ENCODE peak calls at places on chromosomes 1 and 21, in seven cellular contexts. C, G, D, H, X, J and R are unnamed samples.

GRCh38 chr1:23384312-23385058 is 14.8 kb upstream of the ZNF436 start:
- ATAC-seq in X (no peak), C (peak; percentile 58), G (peak; percentile 59), D (no peak), J (no peak), H (peak; percentile 25), R (no peak)

GRCh38 chr1:20484526-20485462 is 1.2 kb downstream of the CAMK2N1 start:
- ATAC-seq in G (no peak), C (no peak), H (no peak), X (no peak), J (peak; percentile 41), D (peak; percentile 4), R (no peak)

GRCh38 chr1:171922999-171923398 is 81.7 kb downstream of the DNM3 start:
- ATAC-seq in D (no peak), H (no peak), G (no peak), J (no peak), X (no peak), C (no peak), R (no peak)

GRCh38 chr1:164725401-164725800 is 166.4 kb downstream of the PBX1 start:
- ATAC-seq in X (no peak), G (no peak), H (no peak), D (no peak), C (peak; percentile 63), J (no peak), R (no peak)

GRCh38 chr1:203523667-203524066 is 29.7 kb downstream of the OPTC start:
- ATAC-seq in H (no peak), D (no peak), X (no peak), J (no peak), G (no peak), C (no peak), R (no peak)

GRCh38 chr1:84876353-84876752 is 16.7 kb downstream of the LPAR3 start:
- ATAC-seq in H (peak; percentile 48), D (no peak), G (no peak), J (peak; percentile 7), C (no peak), X (no peak), R (no peak)

GRCh38 chr1:95197616-95198252 is 36.3 kb upstream of the RWDD3 start:
- ATAC-seq in H (no peak), G (no peak), D (no peak), J (no peak), X (no peak), C (no peak), R (no peak)

GRCh38 chr1:26862781-26863676 is at the start of gene SFN:
- ATAC-seq in D (peak; percentile 64), J (peak; percentile 75), G (peak; percentile 41), X (peak; percentile 87), C (peak; percentile 67), H (peak; percentile 4), R (no peak)

GRCh38 chr1:184160236-184160635 is 108.7 kb downstream of the TSEN15 start:
- ATAC-seq in D (no peak), G (no peak), H (peak; percentile 61), X (no peak), J (no peak), C (no peak), R (no peak)

GRCh38 chr21:28633803-28634572 is 358.7 kb downstream of the LTN1 start:
- ATAC-seq in X (no peak), H (no peak), G (no peak), C (no peak), D (no peak), J (no peak), R (peak; percentile 76)

GRCh38 chr21:38970765-38971164 is 165.0 kb downstream of the ETS2 start:
- ATAC-seq in J (no peak), D (no peak), G (no peak), X (no peak), H (no peak), C (no peak), R (no peak)

GRCh38 chr1:13807213-13807612 is 107.2 kb downstream of the PRDM2 start:
- ATAC-seq in J (peak; percentile 60), X (no peak), H (peak; percentile 63), D (peak; percentile 83), C (peak; percentile 72), G (peak; percentile 67), R (no peak)

GRCh38 chr1:95323117-95323516 is 89.1 kb downstream of the RWDD3 start:
- ATAC-seq in J (no peak), H (no peak), X (no peak), D (no peak), C (no peak), G (peak; percentile 40), R (peak; percentile 31)

GRCh38 chr1:246682231-246682895 is 41.8 kb upstream of the SCCPDH start:
- ATAC-seq in J (no peak), X (no peak), G (no peak), H (no peak), D (no peak), C (no peak), R (no peak)

GRCh38 chr21:34857874-34858273 is 189.1 kb downstream of the CLIC6 start:
- ATAC-seq in C (peak; percentile 32), G (peak; percentile 78), J (no peak), H (no peak), X (no peak), D (peak; percentile 67), R (no peak)

GRCh38 chr1:2855206-2856075 is 53.9 kb upstream of the TTC34 start:
- ATAC-seq in X (no peak), G (no peak), J (no peak), D (no peak), C (no peak), H (no peak), R (no peak)
- TF ChIP-seq POLR2AphosphoS5 in X (no peak), G (no peak), J (no peak), D (no peak), C (no peak), H (no peak), R (no peak)

GRCh38 chr1:90476994-90477393 is 240.1 kb downstream of the BARHL2 start:
- ATAC-seq in D (no peak), X (no peak), H (peak; percentile 73), J (no peak), C (no peak), G (no peak), R (no peak)

GRCh38 chr1:90476411-90476810 is 240.7 kb downstream of the BARHL2 start:
- ATAC-seq in J (no peak), C (no peak), D (no peak), H (no peak), X (no peak), G (no peak), R (no peak)

GRCh38 chr1:90474158-90474557 is 242.9 kb downstream of the BARHL2 start:
- ATAC-seq in X (no peak), H (peak; percentile 67), C (no peak), J (no peak), D (no peak), G (no peak), R (no peak)

GRCh38 chr1:90474731-90475130 is 242.4 kb downstream of the BARHL2 start:
- ATAC-seq in D (no peak), C (no peak), X (no peak), H (peak; percentile 49), J (no peak), G (no peak), R (no peak)

DNA sequence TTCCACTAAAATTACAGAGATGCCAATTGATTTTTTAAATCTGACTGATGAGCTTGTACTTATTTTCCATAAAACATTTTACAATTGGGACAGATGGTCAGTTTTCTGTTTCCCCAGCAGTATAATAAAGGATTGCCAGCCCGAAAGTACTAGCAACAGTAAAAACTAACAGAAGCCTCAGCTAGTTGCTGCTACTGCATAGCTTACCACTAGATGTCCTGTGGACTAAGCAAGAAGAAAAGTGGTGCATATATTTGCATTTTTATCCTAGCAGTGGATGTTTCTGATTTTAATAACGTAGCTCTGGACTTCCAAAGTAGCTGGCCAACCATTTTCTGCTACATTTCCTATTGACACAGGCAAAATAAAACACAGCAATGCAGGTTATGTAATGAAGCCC is 241.5 kb downstream of the BARHL2 start:
- ATAC-seq in H (peak; percentile 75), J (no peak), G (no peak), C (no peak), X (no peak), D (peak; percentile 38), R (no peak)
- TF ChIP-seq CTCF in H (peak; percentile 51), J (peak; percentile 49), G (no peak), C (no peak), X (no peak), D (peak; percentile 39), R (no peak)

DNA sequence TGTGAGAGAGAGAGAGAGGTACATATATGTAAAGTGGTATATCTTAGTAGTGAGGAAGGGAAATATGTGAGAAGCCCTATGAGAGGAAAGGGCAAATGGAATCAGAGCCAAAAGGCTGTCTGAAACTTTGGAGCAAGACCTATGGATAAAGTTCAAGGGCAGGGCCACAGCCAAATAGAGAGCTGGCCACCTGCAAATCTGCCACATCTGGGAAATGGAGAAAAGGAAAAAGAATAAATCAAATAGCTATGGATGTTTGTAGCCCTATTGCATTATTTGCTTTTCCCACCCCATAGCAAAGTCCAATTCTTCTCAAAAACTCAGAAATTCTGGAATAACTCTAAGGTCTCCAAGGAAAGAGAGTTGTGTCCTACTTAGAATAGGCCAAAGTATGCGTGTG is 4.0 kb upstream of the HLX start:
- ATAC-seq in J (no peak), H (no peak), X (no peak), G (no peak), C (no peak), D (no peak), R (no peak)
- TF ChIP-seq POLR2AphosphoS5 in J (no peak), H (no peak), X (no peak), G (no peak), C (no peak), D (no peak), R (no peak)

GRCh38 chr1:156136970-156137483 is 16.4 kb upstream of the SEMA4A start:
- ATAC-seq in D (no peak), J (no peak), X (no peak), H (no peak), C (no peak), G (peak; percentile 12), R (no peak)
- TF ChIP-seq CTCF in D (peak; percentile 26), J (no peak), X (no peak), H (no peak), C (peak; percentile 17), G (peak; percentile 29), R (no peak)

GRCh38 chr1:44776749-44777068 is 1.4 kb downstream of the RPS8 start:
- ATAC-seq in D (no peak), C (no peak), J (no peak), H (peak; percentile 1), G (no peak), X (no peak), R (no peak)
- TF ChIP-seq POLR2AphosphoS5 in D (no peak), C (no peak), J (no peak), H (no peak), G (no peak), X (no peak), R (no peak)

GRCh38 chr1:50080904-50081586 is 27.7 kb upstream of the ELAVL4 start:
- ATAC-seq in J (peak; percentile 51), G (peak; percentile 32), D (peak; percentile 69), C (no peak), X (no peak), H (peak; percentile 27), R (no peak)
- TF ChIP-seq CTCF in J (peak; percentile 52), G (peak; percentile 34), D (peak; percentile 44), C (no peak), X (no peak), H (peak; percentile 37), R (no peak)

GRCh38 chr1:96464991-96465875 is 256.4 kb upstream of the PTBP2 start:
- ATAC-seq in D (no peak), G (no peak), X (no peak), C (no peak), J (no peak), H (no peak), R (peak; percentile 89)
- TF ChIP-seq POLR2AphosphoS5 in D (no peak), G (no peak), X (no peak), C (no peak), J (no peak), H (no peak), R (peak; percentile 66)